ENCODE peak calls at places on chromosomes 13 and 19, in seven cellular contexts. K is GM04503, V is GDM1, S is astrocyte of the spinal cord, P is lower lobe of right lung, H is LoVo, U is HEK293T. D is an unnamed sample.
A peak's percentile ranks its signal among the peaks of the same experiment; 100 is the strongest.

GRCh38 chr13:71290963-71291937 is 575.8 kb downstream of the DACH1 start:
- DNase-seq in V (no peak), H (peak; percentile 79), U (no peak), P (no peak), S (no peak), K (peak; percentile 9), D (peak; percentile 59)

GRCh38 chr13:37526710-37527446 is 71.7 kb downstream of the POSTN start:
- DNase-seq in P (no peak), V (no peak), S (peak; percentile 65), K (peak; percentile 94), U (no peak), H (no peak), D (no peak)

GRCh38 chr19:46384396-46384795 is 29.0 kb downstream of the CCDC8 start:
- DNase-seq in U (no peak), P (peak; percentile 21), H (no peak), K (no peak), V (no peak), S (no peak), D (no peak)

GRCh38 chr13:110340812-110341444 is 33.8 kb downstream of the COL4A2 start:
- DNase-seq in P (peak; percentile 73), S (peak; percentile 80), K (no peak), V (no peak), H (no peak), U (no peak), D (peak; percentile 82)

GRCh38 chr19:11088508-11089253 is 582 bp upstream of the LDLR start:
- DNase-seq in K (no peak), V (no peak), U (no peak), S (peak; percentile 26), P (no peak), H (no peak), D (no peak)

GRCh38 chr13:23381877-23382276 is 51.6 kb downstream of the SACS start:
- DNase-seq in K (no peak), V (no peak), P (no peak), S (no peak), U (no peak), H (no peak), D (no peak)

GRCh38 chr13:113889467-113889866 is 25.6 kb upstream of the GAS6 start:
- DNase-seq in H (no peak), U (no peak), V (no peak), P (no peak), S (no peak), K (no peak), D (no peak)

GRCh38 chr19:821976-822773 is 420 bp upstream of the PLPPR3 start:
- DNase-seq in S (no peak), H (no peak), K (no peak), U (no peak), V (no peak), P (no peak), D (no peak)

GRCh38 chr13:98390086-98390697 is 186.7 kb downstream of the STK24 start:
- DNase-seq in H (no peak), U (no peak), P (no peak), K (peak; percentile 37), V (no peak), S (peak; percentile 7), D (no peak)

GRCh38 chr13:46866150-46866549 is 30.7 kb downstream of the HTR2A start:
- DNase-seq in U (peak; percentile 21), V (peak; percentile 89), K (no peak), S (peak; percentile 20), P (peak; percentile 85), H (no peak), D (no peak)

GRCh38 chr13:94433055-94433947 is 46.2 kb downstream of the DCT start:
- DNase-seq in V (no peak), K (no peak), H (no peak), U (peak; percentile 67), S (no peak), P (no peak), D (no peak)

GRCh38 chr13:24221007-24221406 is 60.5 kb downstream of the SPATA13 start:
- DNase-seq in U (no peak), H (no peak), S (no peak), P (no peak), V (no peak), K (no peak), D (no peak)

GRCh38 chr13:97946951-97947588 is 6.4 kb upstream of the IPO5 start:
- DNase-seq in S (peak; percentile 88), V (no peak), K (peak; percentile 65), P (no peak), U (no peak), H (no peak), D (peak; percentile 44)

GRCh38 chr19:3098515-3099346 is 4.6 kb downstream of the GNA11 start:
- DNase-seq in V (peak; percentile 17), U (no peak), P (peak; percentile 74), H (no peak), S (peak; percentile 10), K (peak; percentile 18), D (no peak)

GRCh38 chr13:36323951-36324566 is 22.1 kb downstream of the SPART start:
- DNase-seq in H (no peak), K (peak; percentile 73), U (no peak), P (no peak), V (no peak), S (peak; percentile 24), D (no peak)

GRCh38 chr13:109687559-109688448 is 98.6 kb downstream of the IRS2 start:
- DNase-seq in K (no peak), H (peak; percentile 45), S (no peak), P (no peak), U (no peak), V (no peak), D (no peak)

GRCh38 chr19:47104678-47105077 is 8.9 kb downstream of the ZC3H4 start:
- DNase-seq in V (no peak), K (no peak), S (no peak), U (no peak), H (no peak), P (no peak), D (no peak)

GRCh38 chr19:53908106-53908932 is 759 bp upstream of the CACNG7 start:
- DNase-seq in K (no peak), V (no peak), P (no peak), S (peak; percentile 23), U (peak; percentile 75), H (no peak), D (no peak)

GRCh38 chr19:19532806-19533701 is 4.3 kb downstream of the YJEFN3 start:
- DNase-seq in V (no peak), P (no peak), H (no peak), K (no peak), S (no peak), U (no peak), D (no peak)

GRCh38 chr13:57632276-57633140 is 964 bp downstream of the PCDH17 start:
- DNase-seq in U (no peak), K (no peak), V (no peak), P (peak; percentile 46), H (no peak), S (peak; percentile 39), D (no peak)

GRCh38 chr13:20127263-20127562 is 33.6 kb downstream of the GJA3 start:
- DNase-seq in S (no peak), P (no peak), K (no peak), U (no peak), H (no peak), V (no peak), D (no peak)

GRCh38 chr19:46133101-46133627 is 8.7 kb upstream of the IGFL3 start:
- DNase-seq in S (peak; percentile 97), U (peak; percentile 34), K (peak; percentile 96), P (no peak), V (peak; percentile 91), H (peak; percentile 90), D (peak; percentile 93)

GRCh38 chr19:41373993-41374392 is 2.3 kb upstream of the TMEM91 start:
- DNase-seq in V (no peak), H (no peak), K (no peak), P (peak; percentile 75), U (no peak), S (peak; percentile 96), D (no peak)